ENCODE peak calls at places on chromosomes 7 and 10, in four cellular contexts. P, X, V and J are unnamed samples.

GRCh38 chr10:62852961-62853702 is 37.0 kb upstream of the EGR2 start:
- DNase-seq in P (no peak), X (no peak), V (no peak), J (no peak)

GRCh38 chr7:149422914-149423285 is 38.0 kb downstream of the ZNF777 start:
- DNase-seq in P (peak; percentile 37), X (no peak), V (no peak), J (no peak)

GRCh38 chr10:107616463-107617131 is 452.1 kb upstream of the SORCS1 start:
- DNase-seq in P (no peak), X (no peak), V (no peak), J (no peak)

GRCh38 chr10:131070856-131071255 is 240.7 kb downstream of the TCERG1L start:
- DNase-seq in P (no peak), X (no peak), V (no peak), J (no peak)

GRCh38 chr10:53403688-53404087 is 631.1 kb upstream of the MBL2 start:
- DNase-seq in P (peak; percentile 14), X (no peak), V (no peak), J (no peak)

GRCh38 chr10:5723692-5724091 is 39.1 kb downstream of the TASOR2 start:
- DNase-seq in P (no peak), X (no peak), V (no peak), J (no peak)

GRCh38 chr10:103417601-103418000 is 21.2 kb downstream of the PDCD11 start:
- DNase-seq in P (no peak), X (no peak), V (no peak), J (no peak)

GRCh38 chr7:158328376-158329013 is 259.1 kb downstream of the PTPRN2 start:
- DNase-seq in P (no peak), X (no peak), V (no peak), J (no peak)

GRCh38 chr7:360454-361100 is 70.6 kb downstream of the FOXL3 start:
- DNase-seq in P (no peak), X (no peak), V (no peak), J (no peak)

GRCh38 chr7:152519290-152519689 is 83.5 kb upstream of the KMT2C start:
- DNase-seq in P (no peak), X (no peak), V (no peak), J (no peak)

GRCh38 chr7:43753843-43754242 is 4.6 kb upstream of the BLVRA start:
- DNase-seq in P (no peak), X (no peak), V (no peak), J (no peak)

GRCh38 chr10:15630353-15630752 is 89.4 kb downstream of the ITGA8 start:
- DNase-seq in P (no peak), X (no peak), V (no peak), J (no peak)

GRCh38 chr10:94992811-94993210 is 54.4 kb downstream of the CYP2C9 start:
- DNase-seq in P (no peak), X (no peak), V (no peak), J (no peak)

GRCh38 chr7:134741901-134742635 is 37.4 kb upstream of the CALD1 start:
- DNase-seq in P (no peak), X (no peak), V (peak; percentile 49), J (no peak)

GRCh38 chr10:132657127-132657706 is 119.6 kb downstream of the INPP5A start:
- DNase-seq in P (no peak), X (no peak), V (no peak), J (no peak)

GRCh38 chr7:98110249-98111022 is 3.8 kb downstream of the LMTK2 start:
- DNase-seq in P (peak; percentile 51), X (no peak), V (no peak), J (no peak)

GRCh38 chr10:109282510-109282909 is 640.8 kb downstream of the XPNPEP1 start:
- DNase-seq in P (no peak), X (no peak), V (no peak), J (no peak)

GRCh38 chr7:50781371-50781770 is 1.3 kb downstream of the GRB10 start:
- DNase-seq in P (no peak), X (peak; percentile 25), V (no peak), J (peak; percentile 29)

GRCh38 chr7:78736548-78736947 is 716.9 kb downstream of the MAGI2 start:
- DNase-seq in P (no peak), X (no peak), V (no peak), J (no peak)

GRCh38 chr7:113819474-113819873 is 99.3 kb downstream of the PPP1R3A start:
- DNase-seq in P (no peak), X (no peak), V (no peak), J (no peak)

GRCh38 chr7:11170863-11171568 is 197.3 kb downstream of the PHF14 start:
- DNase-seq in P (no peak), X (no peak), V (no peak), J (no peak)

GRCh38 chr10:114094795-114095194 is 51.1 kb downstream of the ADRB1 start:
- DNase-seq in P (no peak), X (no peak), V (no peak), J (no peak)

GRCh38 chr7:149240637-149241036 is 1.2 kb downstream of the ZNF212 start:
- DNase-seq in P (no peak), X (no peak), V (no peak), J (no peak)

GRCh38 chr10:60666221-60666620 is 112.1 kb upstream of the CDK1 start:
- DNase-seq in P (no peak), X (no peak), V (no peak), J (no peak)

GRCh38 chr10:2262878-2263277 is 525.6 kb upstream of the ADARB2 start:
- DNase-seq in P (no peak), X (no peak), V (no peak), J (no peak)

GRCh38 chr10:369441-370221 is 234.4 kb downstream of the ZMYND11 start:
- DNase-seq in P (no peak), X (no peak), V (no peak), J (no peak)

GRCh38 chr10:111493024-111493625 is 416.3 kb downstream of the ADRA2A start:
- DNase-seq in P (no peak), X (no peak), V (no peak), J (no peak)

GRCh38 chr10:125071008-125071407 is 89.4 kb downstream of the CTBP2 start:
- DNase-seq in P (no peak), X (no peak), V (no peak), J (no peak)

GRCh38 chr7:155166673-155167370 is 96.7 kb downstream of the HTR5A start:
- DNase-seq in P (peak; percentile 34), X (no peak), V (no peak), J (no peak)

GRCh38 chr10:68032113-68032512 is 43.0 kb downstream of the HERC4 start:
- DNase-seq in P (no peak), X (no peak), V (no peak), J (no peak)

GRCh38 chr10:110391541-110391940 is 86.8 kb upstream of the SMNDC1 start:
- DNase-seq in P (no peak), X (no peak), V (no peak), J (no peak)

GRCh38 chr10:21495686-21496284 is 29.7 kb downstream of the SKIDA1 start:
- DNase-seq in P (peak; percentile 84), X (peak; percentile 88), V (peak; percentile 85), J (peak; percentile 76)

GRCh38 chr7:151813445-151813844 is 63.5 kb downstream of the PRKAG2 start:
- DNase-seq in P (no peak), X (no peak), V (no peak), J (no peak)

GRCh38 chr7:90225181-90225580 is 13.6 kb downstream of the STEAP2 start:
- DNase-seq in P (no peak), X (no peak), V (no peak), J (no peak)

GRCh38 chr10:112366992-112367391 is 6.9 kb upstream of the ACSL5 start:
- DNase-seq in P (peak; percentile 3), X (no peak), V (no peak), J (no peak)

GRCh38 chr10:36385693-36386092 is 739.7 kb upstream of the ANKRD30A start:
- DNase-seq in P (no peak), X (no peak), V (no peak), J (no peak)

GRCh38 chr10:36383349-36383748 is 741.3 kb upstream of the FZD8 start:
- DNase-seq in P (no peak), X (no peak), V (no peak), J (no peak)

GRCh38 chr10:36380538-36380937 is 738.4 kb upstream of the FZD8 start:
- DNase-seq in P (no peak), X (no peak), V (no peak), J (no peak)

DNA sequence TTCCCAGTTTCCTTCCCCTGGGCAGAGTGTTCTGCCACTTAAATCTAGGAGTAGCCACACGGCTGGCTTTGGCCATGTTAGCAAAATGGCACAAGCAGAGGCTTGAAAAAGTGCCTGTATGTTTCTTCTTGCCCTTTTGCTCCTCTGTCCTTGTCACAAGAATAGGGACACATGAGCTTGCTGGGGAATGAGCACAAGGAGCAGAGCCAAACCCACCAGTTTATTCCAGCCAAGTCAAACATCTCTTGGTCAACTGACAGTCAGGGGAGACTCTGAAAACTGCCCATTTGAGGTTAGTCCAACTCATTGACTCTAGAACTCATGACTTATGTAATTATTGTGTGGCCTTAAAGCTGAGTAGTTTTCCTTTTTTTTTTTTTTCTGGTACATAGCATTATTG is 739.7 kb upstream of the FZD8 start:
- DNase-seq in P (no peak), X (no peak), V (no peak), J (no peak)
- H3K27ac ChIP-seq in P (no peak overlapping the region), X (no peak overlapping the region), V (no peak overlapping the region), J (no peak overlapping the region)

GRCh38 chr10:76396126-76396525 is 964.7 kb downstream of the LRMDA start:
- DNase-seq in P (no peak), X (no peak), V (no peak), J (no peak)

GRCh38 chr10:76397957-76398665 is 966.7 kb downstream of the LRMDA start:
- DNase-seq in P (no peak), X (no peak), V (no peak), J (no peak)

GRCh38 chr10:76397210-76397881 is 965.9 kb downstream of the LRMDA start:
- DNase-seq in P (no peak), X (no peak), V (no peak), J (no peak)

GRCh38 chr10:76394707-76395042 is 963.3 kb downstream of the LRMDA start:
- DNase-seq in P (no peak), X (no peak), V (no peak), J (no peak)

DNA sequence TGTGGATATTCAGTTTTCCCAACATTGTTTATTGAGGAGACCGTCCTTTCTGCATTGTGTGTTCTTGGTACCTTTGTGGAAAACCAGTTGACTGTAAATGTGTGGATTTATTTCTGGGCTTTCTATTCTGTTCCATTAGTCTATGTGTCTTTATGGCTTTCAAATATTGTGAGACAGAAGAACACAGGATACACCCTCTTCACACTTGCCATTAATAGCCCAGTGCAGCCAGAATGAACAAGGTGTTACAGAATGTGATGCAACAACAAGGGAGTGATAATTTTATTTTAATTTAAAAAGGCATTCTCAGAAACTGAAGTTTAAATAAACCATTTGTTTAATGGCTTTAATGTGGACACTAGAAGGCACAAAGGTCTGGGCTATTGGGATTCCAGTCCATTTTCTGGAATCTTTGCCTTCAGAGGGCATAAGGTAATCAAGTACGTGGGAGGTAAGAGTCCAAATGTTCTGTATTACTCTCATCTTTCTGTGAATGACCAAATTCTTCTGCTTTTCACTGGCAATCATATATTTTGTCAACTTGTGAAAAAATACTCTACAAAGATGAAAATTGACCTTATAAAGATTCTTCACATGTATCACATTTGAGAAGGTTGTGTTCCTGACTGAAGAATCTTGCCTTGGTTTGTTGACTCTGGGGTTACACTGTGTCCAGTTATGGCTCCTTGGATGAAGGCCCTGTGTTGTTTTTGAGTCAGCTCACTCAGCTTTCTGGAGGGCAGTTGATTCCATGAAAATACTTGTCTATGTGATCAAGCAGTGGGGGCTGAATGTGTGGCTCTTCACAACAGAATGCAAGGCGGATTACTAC is 962.7 kb downstream of the LRMDA start:
- DNase-seq in P (no peak), X (no peak), V (no peak), J (no peak)
- H3K27ac ChIP-seq in P (no peak overlapping the region), X (no peak overlapping the region), V (no peak overlapping the region), J (no peak overlapping the region)

GRCh38 chr10:16944081-16944922 is 127.1 kb upstream of the RSU1 start:
- DNase-seq in P (no peak), X (no peak), V (no peak), J (no peak)
- H3K27ac ChIP-seq in P (peak overlapping the region; percentile 8), X (no peak overlapping the region), V (no peak overlapping the region), J (no peak overlapping the region)

GRCh38 chr7:55569797-55570196 is 2.5 kb downstream of the VOPP1 start:
- DNase-seq in P (no peak), X (no peak), V (no peak), J (no peak)
- H3K27ac ChIP-seq in P (peak overlapping the region; percentile 96), X (no peak overlapping the region), V (no peak overlapping the region), J (no peak overlapping the region)